ENCODE peak calls at places on chromosomes 12 and 14, in five cellular contexts. A, J, K, L and D are unnamed samples.
A peak's percentile ranks its signal among the peaks of the same experiment; 100 is the strongest.

GRCh38 chr14:59543873-59544272 is 32.7 kb downstream of the CCDC175 start:
- DNase-seq in J (no peak), A (no peak), K (no peak), L (no peak), D (no peak)

GRCh38 chr12:124502379-124502778 is 65.0 kb downstream of the NCOR2 start:
- DNase-seq in K (no peak), L (no peak), A (no peak), J (no peak), D (no peak)

GRCh38 chr14:106662947-106663346 is 1136.6 kb downstream of the TMEM121 start:
- DNase-seq in A (no peak), K (no peak), J (no peak), L (no peak), D (no peak)

GRCh38 chr12:109795023-109795422 is 38.2 kb downstream of the TRPV4 start:
- DNase-seq in L (no peak), K (no peak), J (no peak), A (no peak), D (no peak)

GRCh38 chr12:10098762-10099161 is at the start of gene CLEC1A:
- DNase-seq in J (no peak), L (peak; percentile 82), A (no peak), K (no peak), D (no peak)

GRCh38 chr12:32445356-32445755 is 46.0 kb downstream of the FGD4 start:
- DNase-seq in L (no peak), K (no peak), J (no peak), A (no peak), D (no peak)

GRCh38 chr12:121812320-121812871 is 8.6 kb downstream of the SETD1B start:
- DNase-seq in K (peak; percentile 90), A (no peak), L (peak; percentile 53), J (no peak), D (no peak)

GRCh38 chr12:27336254-27336653 is 3.6 kb downstream of the BMAL2 start:
- DNase-seq in A (no peak), J (no peak), L (no peak), K (no peak), D (no peak)

GRCh38 chr12:93144109-93144508 is 215.0 kb upstream of the EEA1 start:
- DNase-seq in K (no peak), A (no peak), L (no peak), J (no peak), D (no peak)

GRCh38 chr12:40149673-40150260 is 43.9 kb upstream of the SLC2A13 start:
- DNase-seq in A (no peak), K (no peak), L (no peak), J (no peak), D (no peak)

GRCh38 chr12:109677323-109677722 is 36.3 kb upstream of the FAM222A start:
- DNase-seq in K (peak; percentile 21), A (no peak), L (no peak), J (no peak), D (no peak)

GRCh38 chr12:95243497-95244183 is 26.0 kb downstream of the VEZT start:
- DNase-seq in A (no peak), L (no peak), J (no peak), K (no peak), D (no peak)

GRCh38 chr12:69425417-69425816 is 44.8 kb upstream of the FRS2 start:
- DNase-seq in K (no peak), J (no peak), A (no peak), L (no peak), D (no peak)

GRCh38 chr14:100279563-100279962 is 26.7 kb downstream of the SLC25A29 start:
- DNase-seq in L (no peak), K (no peak), A (no peak), J (no peak), D (no peak)

GRCh38 chr14:100282766-100283419 is 23.4 kb downstream of the SLC25A29 start:
- DNase-seq in A (no peak), J (no peak), L (no peak), K (no peak), D (no peak)

GRCh38 chr14:100282083-100282350 is 24.2 kb downstream of the SLC25A29 start:
- DNase-seq in J (no peak), K (no peak), A (no peak), L (no peak), D (no peak)

GRCh38 chr14:100279133-100279532 is 27.1 kb downstream of the SLC25A29 start:
- DNase-seq in L (no peak), A (peak; percentile 65), K (no peak), J (no peak), D (no peak)

DNA sequence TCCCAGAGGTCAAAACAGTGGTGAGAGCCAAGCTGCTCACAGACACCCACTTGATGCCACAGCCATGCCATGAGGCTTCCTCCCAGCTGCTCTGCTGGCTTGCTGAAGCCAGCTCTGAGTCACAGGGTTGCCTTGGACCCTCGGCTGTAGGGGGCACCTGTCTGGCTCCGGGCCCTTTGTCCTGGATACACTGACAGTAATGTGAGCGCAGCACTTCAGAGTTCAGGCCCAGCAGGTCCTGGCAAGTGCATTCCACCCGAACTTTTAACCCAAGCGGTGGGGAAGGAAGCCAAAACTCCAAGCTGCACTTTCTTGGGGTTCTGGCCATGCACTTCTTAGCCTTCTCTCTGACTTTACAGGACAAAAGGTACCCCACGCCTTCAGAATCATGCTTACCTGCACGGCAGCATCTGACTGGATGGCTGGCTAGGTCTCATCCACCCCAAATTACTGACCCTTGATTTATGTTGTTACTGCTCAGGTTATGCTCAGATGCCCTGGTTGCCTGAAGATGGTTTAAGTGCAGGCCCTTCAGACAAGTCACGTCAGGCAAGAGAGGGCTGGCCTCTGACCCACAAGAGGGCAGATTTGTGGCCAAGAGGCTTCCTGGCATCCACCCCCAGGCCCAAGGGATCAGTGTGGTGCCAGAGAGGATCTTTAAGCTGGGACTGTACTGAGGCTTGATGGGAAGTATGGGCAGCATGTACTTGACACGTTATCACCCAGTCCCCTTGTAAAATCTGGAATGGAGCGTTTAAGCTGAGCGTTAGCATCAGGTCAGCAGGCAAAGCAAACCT is 24.8 kb downstream of the SLC25A29 start:
- DNase-seq in K (no peak), L (no peak), J (no peak), A (no peak), D (no peak)
- H3K4me1 ChIP-seq in K (peaks cover 85% of the 10 kb centered on the region), L (peaks cover 13% of the 10 kb centered on the region), J (peaks cover 17% of the 10 kb centered on the region), A (peaks cover 63% of the 10 kb centered on the region), D (peaks cover 17% of the 10 kb centered on the region)

DNA sequence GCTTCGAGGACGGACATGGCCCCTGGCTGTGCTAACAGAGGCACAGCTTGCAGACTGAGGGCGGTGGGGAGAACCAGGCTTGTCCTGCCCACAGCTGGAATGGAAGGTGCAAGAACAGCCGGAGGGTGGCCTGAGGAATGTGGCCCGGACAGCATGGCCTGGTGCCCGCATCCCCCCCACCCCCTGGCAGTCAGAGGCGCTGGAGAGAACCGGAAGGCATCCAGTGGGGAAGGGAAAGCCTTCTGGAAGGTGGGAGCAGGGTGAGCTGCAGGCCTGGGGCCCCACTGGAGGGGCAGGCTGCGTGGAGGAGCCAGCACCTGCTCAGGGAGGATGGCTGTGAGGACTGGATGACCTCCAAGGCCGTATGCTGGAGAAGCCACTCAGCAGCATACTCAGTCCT is 8.1 kb upstream of the CYP46A1 start:
- DNase-seq in L (no peak), K (peak; percentile 67), A (no peak), J (no peak), D (no peak)
- H3K27me3 ChIP-seq in L (peaks cover 10% of the 10 kb centered on the region), K (peaks cover 9% of the 10 kb centered on the region), A (peaks cover 8% of the 10 kb centered on the region), J (no peaks in the 10 kb centered on the region), D (no peaks in the 10 kb centered on the region)

DNA sequence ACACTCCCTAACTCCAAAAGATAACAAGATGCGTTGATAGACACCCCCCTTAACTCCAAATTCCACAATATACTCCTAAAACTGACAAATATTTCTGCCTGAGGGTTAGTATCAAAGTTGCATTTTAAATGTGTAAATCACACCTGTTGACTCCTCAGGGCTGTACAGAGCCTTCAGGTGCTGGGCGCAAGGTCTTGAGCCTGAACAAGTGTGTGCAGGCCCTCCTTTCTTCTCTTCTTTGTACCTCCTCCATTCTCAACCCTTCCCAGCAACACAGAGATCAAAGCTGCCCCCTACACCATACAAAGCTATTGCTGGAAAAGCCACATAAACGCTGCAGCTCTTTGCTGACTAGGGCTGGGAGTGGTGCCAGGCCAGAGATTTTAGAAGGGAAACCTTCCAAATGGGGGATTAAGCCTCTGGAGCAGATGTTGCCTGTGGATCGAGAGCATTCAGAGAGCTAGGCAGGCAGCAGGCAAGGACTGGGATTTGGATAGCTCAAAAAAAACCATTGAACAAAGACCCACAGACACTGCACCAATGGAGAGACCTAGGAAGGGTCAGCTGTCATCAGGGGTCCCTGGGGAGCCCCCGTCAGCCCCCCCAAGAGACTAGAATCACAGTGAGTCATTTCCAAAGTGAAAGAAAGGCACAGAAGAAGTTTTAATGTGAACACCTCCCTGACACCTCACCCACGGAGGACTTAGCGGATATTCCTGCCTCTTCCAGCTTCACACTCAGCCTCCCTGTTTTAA is 18.3 kb upstream of the SUSD6 start:
- DNase-seq in L (no peak), J (no peak), K (no peak), A (no peak), D (no peak)
- H3K27ac ChIP-seq in L (no peak overlapping the region), J (no peak overlapping the region), K (no peak overlapping the region), A (no peak overlapping the region), D (no peak overlapping the region)

GRCh38 chr14:103628221-103628683 is 759 bp upstream of the KLC1 start:
- DNase-seq in J (no peak), L (peak; percentile 72), A (no peak), K (peak; percentile 92), D (no peak)
- H3K4me1 ChIP-seq in J (peaks cover 52% of the 10 kb centered on the region), L (peaks cover 24% of the 10 kb centered on the region), A (peaks cover 58% of the 10 kb centered on the region), K (peaks cover 91% of the 10 kb centered on the region), D (peaks cover 44% of the 10 kb centered on the region)

GRCh38 chr12:132320767-132321211 is 8.6 kb downstream of the GALNT9 start:
- DNase-seq in L (no peak), K (peak; percentile 66), A (no peak), J (no peak), D (no peak)
- H3K27me3 ChIP-seq in L (no peaks in the 10 kb centered on the region), K (peaks cover 27% of the 10 kb centered on the region), A (peaks cover 91% of the 10 kb centered on the region), J (no peaks in the 10 kb centered on the region), D (no peaks in the 10 kb centered on the region)

DNA sequence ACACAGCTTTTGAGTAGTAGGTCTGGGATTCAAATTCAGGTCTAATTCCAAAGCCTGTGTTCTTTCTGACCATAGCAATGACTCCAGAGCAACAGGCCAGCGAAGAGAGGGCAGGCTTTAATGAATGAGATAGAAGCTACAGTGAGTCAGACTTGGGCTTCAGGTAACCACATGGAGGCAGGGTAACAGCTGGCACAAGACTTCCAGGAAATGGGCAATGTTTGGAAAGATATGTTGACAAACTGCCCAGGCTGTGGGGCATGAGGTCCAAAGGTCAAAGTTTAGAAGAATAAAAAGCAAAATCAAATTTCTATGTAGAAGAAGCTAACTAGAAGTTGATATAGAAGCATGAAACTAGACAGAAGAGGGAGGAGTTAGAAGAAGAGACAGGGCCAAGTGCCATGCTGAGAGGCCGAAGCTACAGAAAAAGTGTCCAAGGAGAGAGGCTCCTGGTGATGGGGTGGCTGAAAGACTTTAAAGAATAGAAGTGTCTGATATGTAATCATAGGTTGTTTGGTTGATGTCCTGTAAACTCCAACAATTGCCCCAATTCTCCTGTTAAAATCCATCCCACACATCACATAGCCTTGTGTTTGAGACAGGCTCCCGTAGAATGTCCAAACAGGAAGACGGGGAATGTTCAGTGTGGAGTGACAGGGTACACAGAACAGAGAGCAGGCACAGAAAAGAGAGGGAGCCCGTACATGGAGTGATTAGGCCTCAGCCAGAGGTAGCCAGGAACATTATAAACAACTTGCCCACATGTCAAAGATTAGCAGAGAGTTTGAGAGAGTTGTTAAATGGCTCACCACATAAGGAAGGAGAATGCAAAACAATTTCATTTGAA is 384.7 kb downstream of the CCDC91 start:
- DNase-seq in L (no peak), J (no peak), K (no peak), A (no peak), D (no peak)
- H3K27ac ChIP-seq in L (no peak overlapping the region), J (no peak overlapping the region), K (no peak overlapping the region), A (no peak overlapping the region), D (no peak overlapping the region)